ENCODE peak calls at places on chromosomes 12 and 14, in seven cellular contexts. B is spleen, O is M059J, A is GM03348, I is NCI-H1417, H is AG08396, G is AG08395. U is an unnamed sample.

GRCh38 chr12:105480162-105480561 is 149.7 kb downstream of the C12orf75 start:
- DNase-seq in A (no peak), G (no peak), H (no peak), I (no peak), B (no peak), O (peak; percentile 69), U (no peak)

GRCh38 chr12:61610143-61610542 is 650.1 kb upstream of the USP15 start:
- DNase-seq in G (no peak), I (no peak), A (no peak), H (no peak), B (no peak), O (no peak), U (no peak)

GRCh38 chr12:95184119-95184518 is 33.1 kb downstream of the FGD6 start:
- DNase-seq in A (no peak), O (no peak), G (no peak), B (no peak), H (no peak), I (no peak), U (no peak)

GRCh38 chr14:50222061-50222613 is 9.2 kb downstream of the SOS2 start:
- DNase-seq in G (peak; percentile 34), B (no peak), A (peak; percentile 23), O (peak; percentile 5), I (no peak), H (peak; percentile 12), U (no peak)

GRCh38 chr12:82413994-82414393 is 55.7 kb downstream of the METTL25 start:
- DNase-seq in A (no peak), B (no peak), H (no peak), O (no peak), G (no peak), I (no peak), U (no peak)

GRCh38 chr12:108852674-108853073 is 4.7 kb downstream of the SSH1 start:
- DNase-seq in I (no peak), B (peak; percentile 62), H (no peak), A (no peak), O (no peak), G (no peak), U (no peak)

GRCh38 chr14:101865288-101865687 is 99.1 kb upstream of the DYNC1H1 start:
- DNase-seq in I (no peak), B (no peak), O (peak; percentile 42), A (no peak), G (no peak), H (no peak), U (no peak)

GRCh38 chr12:21073822-21074460 is 57.1 kb upstream of the SLCO1B1 start:
- DNase-seq in G (no peak), B (no peak), A (no peak), O (peak; percentile 96), I (no peak), H (no peak), U (no peak)

GRCh38 chr14:74660863-74661262 is 48.8 kb upstream of the LTBP2 start:
- DNase-seq in G (no peak), B (no peak), A (no peak), I (no peak), O (no peak), H (no peak), U (no peak)

U was measured in activated T-helper 1 cell treated with anti-CD3 and anti-CD28 coated beads, Interleukin-2, amount 50 U/mL, for 16 hours.